ENCODE peak calls at places on chromosome 5, in nine cellular contexts. I is hepatocyte, E is PC-9, C is psoas muscle, R is pancreas, H is right lobe of liver, D is PC-3, S is K562, T is testis. O is an unnamed sample. For H3K4me1, the result is how much of the 10 kb centered on the place peaks cover.

GRCh38 chr5:163631846-163632245 is 126.4 kb downstream of the MAT2B start:
- DNase-seq in E (no peak), H (no peak), T (no peak), I (no peak), R (no peak), D (no peak), C (no peak), S (no peak), O (no peak)

GRCh38 chr5:142748568-142749249 is 21.5 kb upstream of the ARHGAP26 start:
- DNase-seq in T (peak), I (peak), H (peak), R (no peak), C (no peak), D (peak), E (no peak), S (no peak), O (no peak)

GRCh38 chr5:176739461-176740051 is 70.8 kb upstream of the UNC5A start:
- DNase-seq in H (no peak), D (no peak), I (no peak), E (no peak), R (no peak), C (no peak), T (no peak), S (no peak), O (no peak)

GRCh38 chr5:170638454-170639220 is 134.8 kb downstream of the KCNIP1 start:
- DNase-seq in E (peak), D (peak), C (peak), R (peak), S (peak), H (peak), I (peak), T (peak), O (peak)

GRCh38 chr5:76716456-76717157 is 681 bp downstream of the F2R start:
- DNase-seq in D (no peak), S (peak), H (no peak), R (no peak), E (no peak), C (no peak), T (peak), I (peak), O (peak)

GRCh38 chr5:142323480-142324376 is 1.1 kb downstream of the SPRY4 start:
- DNase-seq in I (peak), T (no peak), H (peak), C (no peak), D (peak), R (no peak), E (peak), S (no peak), O (peak)

GRCh38 chr5:172952034-172952511 is 7.2 kb upstream of the RPL26L1 start:
- DNase-seq in D (no peak), I (no peak), E (peak), C (no peak), T (no peak), H (no peak), S (no peak), R (no peak), O (no peak)

GRCh38 chr5:75862872-75863271 is 145.6 kb upstream of the POC5 start:
- DNase-seq in C (no peak), H (no peak), E (no peak), D (no peak), S (no peak), I (no peak), T (no peak), R (peak), O (no peak)

GRCh38 chr5:171495122-171495700 is 75.8 kb downstream of the FGF18 start:
- DNase-seq in H (no peak), T (no peak), I (no peak), R (no peak), S (peak), C (no peak), D (peak), E (peak), O (peak)

GRCh38 chr5:132759114-132760042 is 12.2 kb downstream of the CCNI2 start:
- DNase-seq in R (no peak), E (peak), S (no peak), T (peak), C (no peak), D (peak), I (no peak), H (no peak), O (no peak)

GRCh38 chr5:137481596-137481995 is 17.5 kb downstream of the SPOCK1 start:
- DNase-seq in T (no peak), D (no peak), C (no peak), E (no peak), R (no peak), H (no peak), I (no peak), S (no peak), O (no peak)

GRCh38 chr5:122424211-122424610 is 112.2 kb downstream of the SNCAIP start:
- DNase-seq in I (no peak), T (no peak), S (no peak), R (no peak), C (no peak), D (no peak), E (no peak), H (no peak), O (no peak)

GRCh38 chr5:112420111-112420864 is 1.2 kb upstream of the EPB41L4A start:
- DNase-seq in T (peak), E (peak), D (peak), S (peak), R (peak), C (peak), I (peak), H (peak), O (peak)

GRCh38 chr5:80189201-80189600 is 66.6 kb downstream of the SERINC5 start:
- DNase-seq in T (no peak), D (no peak), C (no peak), E (no peak), R (no peak), H (no peak), I (no peak), S (no peak), O (no peak)
- H3K27ac ChIP-seq in T (peak), D (no peak), C (no peak), E (peak), R (no peak), H (no peak), I (no peak), S (no peak), O (no peak)

GRCh38 chr5:57470339-57470738 is 12.3 kb downstream of the ACTBL2 start:
- DNase-seq in T (no peak), E (no peak), S (no peak), C (no peak), H (no peak), I (no peak), D (no peak), R (no peak), O (no peak)
- H3K4me3 ChIP-seq in T (no peak), E (no peak), S (no peak), C (no peak), H (no peak), I (no peak), D (no peak), R (no peak), O (no peak)

DNA sequence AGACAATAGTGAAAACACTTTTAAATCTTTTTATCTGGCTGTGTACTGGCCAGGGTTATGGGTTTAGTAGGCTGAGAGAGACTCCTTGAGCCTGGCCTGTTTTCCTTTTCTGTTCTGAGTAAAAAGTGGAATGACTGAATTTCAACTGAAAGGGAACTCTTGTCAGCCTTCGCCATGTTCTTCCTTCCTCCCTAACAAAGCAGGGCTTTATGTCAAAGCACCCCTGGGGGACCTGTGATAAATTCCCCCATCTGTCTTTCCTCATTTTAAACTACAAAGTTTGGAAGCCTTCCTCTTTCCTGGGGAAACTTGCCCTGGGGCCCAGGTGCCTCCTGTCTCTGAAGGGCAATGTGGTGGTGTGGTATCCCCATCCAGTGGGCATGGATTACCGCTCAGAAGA is 29.7 kb downstream of the LARP1 start:
- DNase-seq in S (no peak), I (no peak), T (no peak), E (no peak), R (no peak), H (no peak), C (no peak), D (no peak), O (no peak)
- H3K4me1 ChIP-seq in S (under half), I (under half), T (under half), E (under half), R (half or more), H (under half), C (half or more), D (under half), O (half or more)

GRCh38 chr5:33369470-33370134 is 71.2 kb upstream of the TARS1 start:
- DNase-seq in H (no peak), I (no peak), E (no peak), C (no peak), D (no peak), R (no peak), S (no peak), T (no peak), O (no peak)
- H3K27ac ChIP-seq in H (no peak), I (no peak), E (no peak), C (no peak), D (peak), R (no peak), S (no peak), T (no peak), O (no peak)

GRCh38 chr5:160312139-160312959 is at the start of gene CCNJL:
- DNase-seq in I (peak), R (no peak), D (peak), E (peak), S (peak), H (peak), T (peak), C (peak), O (peak)
- H3K4me3 ChIP-seq in I (peak), R (peak), D (peak), E (peak), S (no peak), H (peak), T (peak), C (peak), O (peak)

GRCh38 chr5:116531635-116532034 is 43.0 kb downstream of the SEMA6A start:
- DNase-seq in S (no peak), R (no peak), C (no peak), I (no peak), E (no peak), T (no peak), H (no peak), D (no peak), O (no peak)
- H3K4me1 ChIP-seq in S (under half), R (under half), C (under half), I (half or more), E (under half), T (under half), H (under half), D (under half), O (under half)

DNA sequence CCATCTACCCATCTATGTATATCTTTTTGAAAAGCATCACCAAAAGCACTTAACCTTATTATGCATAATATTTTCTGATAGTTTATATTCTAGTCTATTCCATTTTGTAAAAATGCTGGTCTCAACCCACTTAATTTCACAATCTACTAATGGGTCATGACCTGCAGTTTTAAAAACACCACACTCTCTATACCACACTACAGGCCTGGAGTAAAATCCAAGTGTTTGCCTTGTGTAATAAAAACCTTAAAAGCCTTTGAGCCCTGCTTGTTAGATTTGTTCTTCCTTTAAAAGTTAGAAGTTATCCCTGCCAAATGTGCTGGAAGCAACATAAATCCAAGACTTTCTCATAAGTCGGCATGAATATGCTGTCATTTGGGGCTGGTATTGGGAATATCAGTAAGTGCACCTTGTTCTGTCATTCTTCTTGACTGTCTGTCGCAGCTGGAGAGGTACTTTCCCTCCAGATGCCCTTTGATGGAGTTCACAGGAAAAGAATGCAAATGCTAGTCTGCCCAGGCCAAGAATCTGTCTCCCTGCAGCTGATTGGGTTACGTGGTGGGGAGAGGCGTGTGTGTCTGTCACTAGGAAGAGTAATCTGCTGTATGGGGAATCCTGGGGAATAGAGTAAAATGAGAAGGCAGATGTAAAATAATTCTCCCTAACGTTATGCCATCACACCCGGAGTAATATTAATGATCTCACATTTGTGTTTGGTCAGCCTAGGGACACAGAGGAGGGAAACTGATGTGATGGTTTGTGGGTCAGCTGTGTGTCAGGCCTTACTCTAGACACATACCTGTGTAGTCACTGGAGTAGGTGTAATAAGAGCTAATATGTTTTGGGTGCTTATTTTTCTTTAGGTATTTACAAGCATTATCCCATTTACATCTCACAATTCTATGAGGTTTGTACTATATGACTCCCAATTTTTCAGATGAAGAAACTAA is 79.4 kb downstream of the ZNF366 start:
- DNase-seq in S (no peak), C (no peak), R (no peak), T (no peak), H (no peak), E (no peak), I (peak), D (no peak), O (peak)
- H3K27ac ChIP-seq in S (no peak), C (peak), R (no peak), T (no peak), H (no peak), E (no peak), I (peak), D (no peak), O (peak)

O was measured in right cardiac atrium.